ENCODE peak calls at places on chromosomes 2 and 18, in nine cellular contexts. E, W, R, Q, O, X, L, K and B are unnamed samples.

GRCh38 chr2:224919472-224920110 is 122.7 kb downstream of the DOCK10 start:
- DNase-seq in O (no peak), E (no peak), Q (no peak), X (no peak), L (no peak), K (no peak), W (no peak), R (no peak), B (no peak)

GRCh38 chr2:42830922-42831574 is 38.7 kb upstream of the HAAO start:
- DNase-seq in L (peak), E (no peak), Q (no peak), R (peak), O (no peak), X (no peak), K (no peak), W (no peak), B (no peak)

GRCh38 chr2:70956141-70956540 is 20.4 kb downstream of the ATP6V1B1 start:
- DNase-seq in X (no peak), E (no peak), W (no peak), Q (no peak), L (no peak), R (no peak), O (no peak), K (no peak), B (no peak)

GRCh38 chr18:2979027-2979570 is 33.8 kb downstream of the LPIN2 start:
- DNase-seq in O (no peak), R (no peak), L (no peak), W (no peak), X (no peak), E (no peak), K (no peak), Q (no peak), B (no peak)

GRCh38 chr2:218000137-218000536 is 2.7 kb downstream of the TNS1 start:
- DNase-seq in O (no peak), R (no peak), E (peak), Q (no peak), W (no peak), L (no peak), X (no peak), K (peak), B (no peak)

GRCh38 chr2:230929381-230930148 is 4.5 kb upstream of the GPR55 start:
- DNase-seq in E (no peak), K (peak), L (no peak), O (no peak), R (no peak), W (peak), Q (no peak), X (no peak), B (no peak)

GRCh38 chr2:28729698-28730097 is 21.9 kb upstream of the PPP1CB start:
- DNase-seq in X (no peak), W (no peak), K (no peak), O (no peak), R (no peak), L (no peak), E (no peak), Q (no peak), B (no peak)

GRCh38 chr18:46727177-46727576 is 29.7 kb downstream of the ST8SIA5 start:
- DNase-seq in O (no peak), E (no peak), X (no peak), W (no peak), R (no peak), L (no peak), K (no peak), Q (no peak), B (no peak)

GRCh38 chr2:202261531-202261930 is 4.0 kb upstream of the NOP58 start:
- DNase-seq in L (no peak), K (no peak), R (no peak), Q (no peak), O (no peak), E (no peak), X (no peak), W (no peak), B (no peak)

GRCh38 chr18:7191736-7192135 is 39.2 kb upstream of the LRRC30 start:
- DNase-seq in Q (no peak), R (no peak), L (no peak), K (no peak), E (no peak), O (no peak), X (no peak), W (no peak), B (no peak)

GRCh38 chr2:170770008-170770303 is 222 bp upstream of the ERICH2 start:
- DNase-seq in Q (no peak), K (no peak), W (no peak), R (no peak), O (no peak), L (no peak), X (no peak), E (no peak), B (no peak)
- TF ChIP-seq POLR2A in Q (no peak), K (no peak), W (no peak), R (no peak), O (no peak), L (no peak), X (no peak), E (no peak), B (peak)

GRCh38 chr2:59569124-59569523 is 984.3 kb downstream of the BCL11A start:
- DNase-seq in E (no peak), L (no peak), O (no peak), K (no peak), X (no peak), R (no peak), Q (no peak), W (no peak), B (no peak)
- TF ChIP-seq POLR2A in E (no peak), L (no peak), O (no peak), K (no peak), X (no peak), R (no peak), Q (no peak), W (no peak), B (no peak)

GRCh38 chr2:207624170-207625013 is 802 bp downstream of the METTL21A start:
- DNase-seq in W (peak), L (peak), Q (no peak), R (peak), O (peak), E (peak), X (peak), K (peak), B (peak)
- TF ChIP-seq POLR2A in W (no peak), L (no peak), Q (no peak), R (peak), O (peak), E (no peak), X (peak), K (no peak), B (no peak)

GRCh38 chr2:169584005-169584877 is at the start of gene PPIG:
- DNase-seq in X (peak), W (peak), Q (peak), L (peak), O (peak), K (peak), E (peak), R (peak), B (peak)
- TF ChIP-seq POLR2A in X (peak), W (no peak), Q (peak), L (peak), O (peak), K (peak), E (peak), R (peak), B (peak)

DNA sequence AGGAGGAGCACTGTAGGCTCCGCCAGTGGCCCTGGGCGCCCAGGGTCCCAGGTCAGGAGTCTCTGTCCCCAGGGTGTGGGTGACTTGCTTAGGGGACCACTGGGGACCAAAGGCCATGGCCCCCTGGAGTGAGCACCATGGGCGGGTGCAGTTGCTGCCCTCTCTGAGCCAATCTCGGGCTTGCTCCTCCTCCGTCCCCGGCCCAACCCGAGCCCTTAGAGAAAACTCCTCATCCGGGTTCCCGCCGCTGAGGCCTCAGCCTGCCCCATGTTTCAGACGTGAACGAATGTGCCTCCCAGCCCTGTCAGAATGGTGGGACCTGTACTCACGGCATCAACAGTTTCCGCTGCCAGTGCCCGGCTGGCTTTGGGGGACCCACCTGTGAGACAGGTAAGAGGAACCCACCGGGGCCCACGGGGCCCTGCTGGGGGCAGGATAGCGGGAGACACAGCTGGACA is 38.6 kb downstream of the SNED1 start:
- DNase-seq in R (no peak), E (no peak), W (no peak), Q (no peak), X (no peak), L (no peak), O (peak), K (peak), B (no peak)
- TF ChIP-seq POLR2A in R (no peak), E (no peak), W (no peak), Q (no peak), X (no peak), L (no peak), O (no peak), K (no peak), B (no peak)